ENCODE peak calls at places on chromosomes 7 and 10, in six cellular contexts. One of them, this sample, is unnamed.
A peak's percentile ranks its signal among the peaks of the same experiment; 100 is the strongest.

GRCh38 chr10:36331121-36331520 is 689.0 kb upstream of the FZD8 start:
- DNase-seq in IMR-90: no peak
- DNase-seq in K562: no peak
- DNase-seq in A549: no peak
- DNase-seq in GM12878: no peak
- DNase-seq in HEK293T: no peak
- DNase-seq in this sample: no peak

GRCh38 chr7:112538859-112539258 is 58.1 kb downstream of the LSMEM1 start:
- DNase-seq in IMR-90: no peak
- DNase-seq in A549: no peak
- DNase-seq in GM12878: no peak
- DNase-seq in K562: no peak
- DNase-seq in HEK293T: no peak
- DNase-seq in this sample: no peak

GRCh38 chr10:239109-239508 is 103.9 kb downstream of the ZMYND11 start:
- DNase-seq in K562: no peak
- DNase-seq in IMR-90: peak; percentile 29
- DNase-seq in A549: no peak
- DNase-seq in GM12878: no peak
- DNase-seq in HEK293T: no peak
- DNase-seq in this sample: no peak

GRCh38 chr10:101646369-101646768 is 48.6 kb downstream of the FBXW4 start:
- DNase-seq in HEK293T: no peak
- DNase-seq in GM12878: no peak
- DNase-seq in K562: no peak
- DNase-seq in IMR-90: no peak
- DNase-seq in A549: no peak
- DNase-seq in this sample: no peak

GRCh38 chr10:73182568-73182967 is 14.6 kb downstream of the FAM149B1 start:
- DNase-seq in IMR-90: peak; percentile 64
- DNase-seq in HEK293T: peak; percentile 6
- DNase-seq in GM12878: no peak
- DNase-seq in K562: no peak
- DNase-seq in A549: no peak
- DNase-seq in this sample: no peak

GRCh38 chr7:138116156-138116555 is 39.9 kb downstream of the AKR1D1 start:
- DNase-seq in K562: no peak
- DNase-seq in A549: peak; percentile 21
- DNase-seq in HEK293T: no peak
- DNase-seq in IMR-90: peak; percentile 32
- DNase-seq in GM12878: no peak
- DNase-seq in this sample: no peak

GRCh38 chr7:19585761-19586160 is 123.1 kb downstream of the POLR1F start:
- DNase-seq in GM12878: no peak
- DNase-seq in A549: no peak
- DNase-seq in K562: no peak
- DNase-seq in IMR-90: no peak
- DNase-seq in HEK293T: no peak
- DNase-seq in this sample: no peak

GRCh38 chr10:112559328-112559727 is 112.3 kb downstream of the VTI1A start:
- DNase-seq in A549: no peak
- DNase-seq in GM12878: no peak
- DNase-seq in IMR-90: no peak
- DNase-seq in HEK293T: no peak
- DNase-seq in K562: no peak
- DNase-seq in this sample: no peak

GRCh38 chr7:113175525-113176097 is 57.3 kb upstream of the SMIM30 start:
- DNase-seq in A549: no peak
- DNase-seq in IMR-90: peak; percentile 22
- DNase-seq in GM12878: no peak
- DNase-seq in HEK293T: no peak
- DNase-seq in K562: no peak
- DNase-seq in this sample: no peak

GRCh38 chr10:9792181-9792580 is 1225.5 kb upstream of the CELF2 start:
- DNase-seq in K562: no peak
- DNase-seq in GM12878: no peak
- DNase-seq in HEK293T: no peak
- DNase-seq in IMR-90: peak; percentile 37
- DNase-seq in A549: no peak
- DNase-seq in this sample: no peak

GRCh38 chr7:27140108-27140842 is 3.2 kb downstream of the HOXA5 start:
- DNase-seq in IMR-90: no peak
- DNase-seq in K562: no peak
- DNase-seq in GM12878: no peak
- DNase-seq in A549: no peak
- DNase-seq in HEK293T: no peak
- DNase-seq in this sample: no peak

GRCh38 chr10:107390563-107390962 is 226.1 kb upstream of the SORCS1 start:
- DNase-seq in GM12878: no peak
- DNase-seq in IMR-90: no peak
- DNase-seq in K562: no peak
- DNase-seq in A549: no peak
- DNase-seq in HEK293T: no peak
- DNase-seq in this sample: no peak

GRCh38 chr7:155860461-155860839 is 48.2 kb upstream of the SHH start:
- DNase-seq in HEK293T: no peak
- DNase-seq in IMR-90: no peak
- DNase-seq in GM12878: no peak
- DNase-seq in A549: no peak
- DNase-seq in K562: no peak
- DNase-seq in this sample: no peak

GRCh38 chr7:50369408-50370026 is 65.0 kb downstream of the IKZF1 start:
- DNase-seq in A549: no peak
- DNase-seq in IMR-90: no peak
- DNase-seq in K562: peak; percentile 72
- DNase-seq in GM12878: peak; percentile 51
- DNase-seq in HEK293T: peak; percentile 31
- DNase-seq in this sample: peak; percentile 11

GRCh38 chr10:100565206-100565985 is 29.7 kb downstream of the HIF1AN start:
- DNase-seq in K562: no peak
- DNase-seq in A549: no peak
- DNase-seq in GM12878: no peak
- DNase-seq in IMR-90: no peak
- DNase-seq in HEK293T: no peak
- DNase-seq in this sample: no peak

GRCh38 chr10:100562008-100562672 is 26.4 kb downstream of the HIF1AN start:
- DNase-seq in K562: peak; percentile 73
- DNase-seq in A549: peak; percentile 86
- DNase-seq in IMR-90: peak; percentile 55
- DNase-seq in GM12878: peak; percentile 16
- DNase-seq in HEK293T: peak; percentile 87
- DNase-seq in this sample: peak; percentile 32

GRCh38 chr10:100562806-100563293 is 27.1 kb downstream of the HIF1AN start:
- DNase-seq in A549: peak; percentile 47
- DNase-seq in HEK293T: peak; percentile 60
- DNase-seq in IMR-90: peak; percentile 37
- DNase-seq in GM12878: no peak
- DNase-seq in K562: peak; percentile 50
- DNase-seq in this sample: peak; percentile 12

GRCh38 chr10:100561005-100561404 is 25.3 kb downstream of the HIF1AN start:
- DNase-seq in HEK293T: no peak
- DNase-seq in IMR-90: no peak
- DNase-seq in GM12878: no peak
- DNase-seq in A549: no peak
- DNase-seq in K562: no peak
- DNase-seq in this sample: no peak

DNA sequence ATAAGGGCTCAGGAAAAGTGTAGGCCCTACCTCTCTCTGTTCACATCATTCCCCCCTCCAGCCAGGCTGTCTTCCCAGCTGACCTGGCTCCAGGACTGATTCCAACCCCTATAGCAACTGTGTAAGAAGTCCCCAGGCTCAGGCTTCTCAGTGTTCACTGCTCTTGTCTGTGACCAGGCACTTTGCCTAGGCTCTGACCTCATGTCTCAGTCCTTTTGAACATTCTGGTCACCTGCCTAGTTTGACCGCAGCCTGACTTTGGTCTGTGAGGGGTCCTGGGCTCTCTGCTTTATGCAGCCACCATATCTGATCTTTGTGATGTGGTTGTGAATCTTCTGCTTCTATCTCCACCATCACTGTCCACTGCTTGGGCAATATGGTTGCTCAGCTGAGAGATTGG is 24.5 kb downstream of the HIF1AN start:
- DNase-seq in K562: no peak
- DNase-seq in IMR-90: no peak
- DNase-seq in A549: no peak
- DNase-seq in GM12878: no peak
- DNase-seq in HEK293T: no peak
- DNase-seq in this sample: no peak
- TF ChIP-seq BHLHE40 in K562: no peak
- TF ChIP-seq BHLHE40 in IMR-90: no peak
- TF ChIP-seq BHLHE40 in A549: no peak
- TF ChIP-seq BHLHE40 in GM12878: no peak
- TF ChIP-seq BHLHE40 in HEK293T: no peak
- TF ChIP-seq BHLHE40 in this sample: no peak

GRCh38 chr7:9488555-9488954 is 1055.1 kb downstream of the NXPH1 start:
- DNase-seq in K562: no peak
- DNase-seq in A549: no peak
- DNase-seq in GM12878: no peak
- DNase-seq in HEK293T: no peak
- DNase-seq in IMR-90: peak; percentile 19
- DNase-seq in this sample: no peak
- TF ChIP-seq BHLHE40 in K562: no peak
- TF ChIP-seq BHLHE40 in A549: no peak
- TF ChIP-seq BHLHE40 in GM12878: no peak
- TF ChIP-seq BHLHE40 in HEK293T: no peak
- TF ChIP-seq BHLHE40 in IMR-90: no peak
- TF ChIP-seq BHLHE40 in this sample: no peak

GRCh38 chr10:103818110-103818509 is 37.3 kb downstream of the SH3PXD2A start:
- DNase-seq in GM12878: no peak
- DNase-seq in HEK293T: no peak
- DNase-seq in IMR-90: no peak
- DNase-seq in K562: no peak
- DNase-seq in A549: no peak
- DNase-seq in this sample: no peak

GRCh38 chr10:103818765-103819374 is 36.5 kb downstream of the SH3PXD2A start:
- DNase-seq in A549: no peak
- DNase-seq in K562: no peak
- DNase-seq in HEK293T: no peak
- DNase-seq in IMR-90: no peak
- DNase-seq in GM12878: no peak
- DNase-seq in this sample: peak; percentile 48

GRCh38 chr10:103814104-103814503 is 41.3 kb downstream of the SH3PXD2A start:
- DNase-seq in A549: no peak
- DNase-seq in HEK293T: no peak
- DNase-seq in IMR-90: no peak
- DNase-seq in GM12878: no peak
- DNase-seq in K562: no peak
- DNase-seq in this sample: no peak

GRCh38 chr10:103814626-103815370 is 40.6 kb downstream of the SH3PXD2A start:
- DNase-seq in GM12878: no peak
- DNase-seq in A549: no peak
- DNase-seq in HEK293T: no peak
- DNase-seq in K562: no peak
- DNase-seq in IMR-90: peak; percentile 61
- DNase-seq in this sample: no peak

GRCh38 chr10:103816431-103816830 is 38.9 kb downstream of the SH3PXD2A start:
- DNase-seq in IMR-90: peak; percentile 62
- DNase-seq in A549: no peak
- DNase-seq in HEK293T: no peak
- DNase-seq in K562: no peak
- DNase-seq in GM12878: no peak
- DNase-seq in this sample: no peak
- TF ChIP-seq BHLHE40 in IMR-90: no peak
- TF ChIP-seq BHLHE40 in A549: no peak
- TF ChIP-seq BHLHE40 in HEK293T: no peak
- TF ChIP-seq BHLHE40 in K562: no peak
- TF ChIP-seq BHLHE40 in GM12878: no peak
- TF ChIP-seq BHLHE40 in this sample: no peak

GRCh38 chr10:71484352-71484751 is 87.6 kb downstream of the CDH23 start:
- DNase-seq in IMR-90: no peak
- DNase-seq in HEK293T: no peak
- DNase-seq in GM12878: no peak
- DNase-seq in A549: no peak
- DNase-seq in K562: no peak
- DNase-seq in this sample: no peak
- TF ChIP-seq BHLHE40 in IMR-90: no peak
- TF ChIP-seq BHLHE40 in HEK293T: no peak
- TF ChIP-seq BHLHE40 in GM12878: no peak
- TF ChIP-seq BHLHE40 in A549: no peak
- TF ChIP-seq BHLHE40 in K562: no peak
- TF ChIP-seq BHLHE40 in this sample: no peak

DNA sequence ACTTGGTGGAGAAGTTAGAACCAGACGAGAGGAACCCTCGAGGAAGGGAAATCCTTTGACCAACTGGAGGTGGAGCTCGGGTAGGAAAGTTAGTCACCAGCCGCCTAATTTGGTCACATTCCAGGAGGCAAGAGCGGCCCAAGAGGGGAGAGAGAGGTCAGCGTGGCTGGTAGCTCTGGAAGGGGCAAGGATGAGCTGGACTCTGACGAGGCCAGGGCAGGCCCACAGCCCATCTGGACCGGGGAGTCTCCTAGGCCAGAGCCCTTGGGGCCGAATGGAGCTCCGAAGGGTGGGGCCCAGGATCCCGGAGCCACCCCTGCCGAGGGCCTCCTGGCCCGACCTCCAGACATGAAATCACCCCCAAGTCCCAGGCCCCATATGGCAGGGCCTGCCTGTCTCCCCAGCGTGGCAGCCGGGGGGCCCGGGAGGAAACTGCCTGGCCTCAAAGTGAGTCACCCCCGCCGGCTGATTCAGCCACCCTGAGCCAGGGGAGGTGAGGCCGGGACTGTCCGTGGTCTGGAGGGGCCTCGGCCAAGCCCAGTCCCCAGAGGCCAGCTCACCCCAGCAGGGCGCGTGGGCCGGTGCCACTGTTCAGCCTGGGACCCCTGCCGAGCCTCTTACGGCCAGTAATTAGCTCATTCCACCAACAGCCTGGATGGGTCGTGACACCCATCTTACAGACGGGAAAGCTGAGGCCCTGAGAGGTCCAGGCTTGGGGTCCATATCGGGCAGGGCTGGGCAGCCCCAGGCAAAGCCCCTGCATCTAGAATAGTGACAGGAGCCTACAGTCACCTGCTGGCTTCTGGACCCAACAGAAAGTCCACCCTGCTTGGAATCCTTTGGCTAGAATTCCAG is 23.5 kb upstream of the PDGFA start:
- DNase-seq in HEK293T: no peak
- DNase-seq in K562: peak; percentile 40
- DNase-seq in A549: peak; percentile 76
- DNase-seq in GM12878: no peak
- DNase-seq in IMR-90: peak; percentile 91
- DNase-seq in this sample: peak; percentile 37
- TF ChIP-seq BHLHE40 in HEK293T: no peak
- TF ChIP-seq BHLHE40 in K562: no peak
- TF ChIP-seq BHLHE40 in A549: no peak
- TF ChIP-seq BHLHE40 in GM12878: no peak
- TF ChIP-seq BHLHE40 in IMR-90: no peak
- TF ChIP-seq BHLHE40 in this sample: no peak